ENCODE peak calls at places on chromosomes 6 and 20, in nine cellular contexts. O is central memory CD4-positive, alpha-beta T cell; U is T-helper 1 cell; R is SW 1271; F is HS-5; P is stimulated activated CD4-positive, alpha-beta T cell treated with anti-CD3 and anti-CD28 coated beads, TNF-alpha, amount 100 ng/mL, for 1 hour; J is amniotic stem cell; T is fibroblast of the aortic adventitia; D is globus pallidus. N is an unnamed sample.

GRCh38 chr6:110484321-110484720 is 7.9 kb upstream of the SLC22A16 start:
- DNase-seq in O (no peak), U (no peak), R (no peak), F (no peak), P (no peak), J (no peak), T (peak), D (no peak), N (peak)

GRCh38 chr6:84274856-84275255 is 47.4 kb upstream of the CEP162 start:
- DNase-seq in O (no peak), U (no peak), R (no peak), F (no peak), P (no peak), J (no peak), T (no peak), D (no peak), N (no peak)

GRCh38 chr20:38673731-38674177 is 50.5 kb upstream of the SLC32A1 start:
- DNase-seq in O (no peak), U (no peak), R (peak), F (no peak), P (no peak), J (no peak), T (no peak), D (no peak), N (peak)

GRCh38 chr6:33215281-33215680 is 7.0 kb downstream of the RING1 start:
- DNase-seq in O (no peak), U (no peak), R (no peak), F (no peak), P (no peak), J (no peak), T (no peak), D (no peak), N (no peak)

GRCh38 chr6:155412335-155412734 is 43.3 kb downstream of the NOX3 start:
- DNase-seq in O (no peak), U (no peak), R (no peak), F (no peak), P (no peak), J (no peak), T (peak), D (no peak), N (no peak)

GRCh38 chr6:158049055-158050028 is 67.7 kb downstream of the SYNJ2 start:
- DNase-seq in O (no peak), U (no peak), R (no peak), F (no peak), P (no peak), J (no peak), T (no peak), D (no peak), N (peak)

GRCh38 chr20:61185841-61186601 is 66.0 kb upstream of the CDH4 start:
- DNase-seq in O (no peak), U (no peak), R (peak), F (peak), P (no peak), J (peak), T (peak), D (no peak), N (peak)

GRCh38 chr20:39670987-39671386 is 708.8 kb downstream of the DHX35 start:
- DNase-seq in O (no peak), U (no peak), R (no peak), F (no peak), P (no peak), J (no peak), T (no peak), D (no peak), N (no peak)

GRCh38 chr6:39887692-39888450 is 46.4 kb downstream of the MOCS1 start:
- DNase-seq in O (no peak), U (no peak), R (no peak), F (peak), P (no peak), J (peak), T (peak), D (peak), N (peak)

GRCh38 chr20:48986899-48987298 is 59.2 kb upstream of the CSE1L start:
- DNase-seq in O (no peak), U (no peak), R (no peak), F (no peak), P (no peak), J (no peak), T (no peak), D (peak), N (no peak)

GRCh38 chr20:49659096-49659495 is 54.6 kb downstream of the B4GALT5 start:
- DNase-seq in O (no peak), U (no peak), R (no peak), F (no peak), P (no peak), J (no peak), T (no peak), D (no peak), N (no peak)

GRCh38 chr6:142381845-142382378 is 80.1 kb downstream of the ADGRG6 start:
- DNase-seq in O (no peak), U (no peak), R (no peak), F (no peak), P (no peak), J (no peak), T (no peak), D (no peak), N (no peak)

GRCh38 chr6:33144373-33144772 is 47.9 kb downstream of the COL11A2 start:
- DNase-seq in O (no peak), U (no peak), R (no peak), F (no peak), P (no peak), J (no peak), T (no peak), D (peak), N (peak)

GRCh38 chr6:128275030-128275429 is 245.4 kb downstream of the PTPRK start:
- DNase-seq in O (no peak), U (peak), R (no peak), F (peak), P (no peak), J (no peak), T (peak), D (no peak), N (peak)

GRCh38 chr20:57611605-57612311 is 8.5 kb downstream of the ZBP1 start:
- DNase-seq in O (no peak), U (no peak), R (no peak), F (no peak), P (no peak), J (no peak), T (no peak), D (peak), N (no peak)

GRCh38 chr6:163170294-163170883 is 244.1 kb upstream of the QKI start:
- DNase-seq in O (no peak), U (no peak), R (no peak), F (no peak), P (no peak), J (no peak), T (no peak), D (no peak), N (no peak)

GRCh38 chr6:17588011-17588410 is 12.1 kb upstream of the FAM8A1 start:
- DNase-seq in O (no peak), U (no peak), R (no peak), F (no peak), P (no peak), J (no peak), T (no peak), D (no peak), N (no peak)

GRCh38 chr20:37342231-37343177 is 3.4 kb upstream of the SRC start:
- DNase-seq in O (no peak), U (no peak), R (no peak), F (no peak), P (no peak), J (no peak), T (no peak), D (no peak), N (no peak)

GRCh38 chr20:17730069-17730468 is 30.3 kb downstream of the BANF2 start:
- DNase-seq in O (no peak), U (no peak), R (no peak), F (no peak), P (no peak), J (no peak), T (no peak), D (no peak), N (no peak)

GRCh38 chr6:444653-445275 is 53.2 kb downstream of the IRF4 start:
- DNase-seq in O (peak), U (peak), R (no peak), F (no peak), P (no peak), J (no peak), T (no peak), D (no peak), N (no peak)

GRCh38 chr6:79694623-79695311 is 63.6 kb downstream of the SH3BGRL2 start:
- DNase-seq in O (no peak), U (no peak), R (no peak), F (no peak), P (no peak), J (no peak), T (peak), D (no peak), N (peak)

GRCh38 chr6:80321011-80321410 is 214.5 kb downstream of the BCKDHB start:
- DNase-seq in O (no peak), U (no peak), R (no peak), F (no peak), P (no peak), J (no peak), T (no peak), D (no peak), N (no peak)

GRCh38 chr6:40536442-40536841 is 50.7 kb downstream of the LRFN2 start:
- DNase-seq in O (no peak), U (no peak), R (no peak), F (no peak), P (no peak), J (no peak), T (no peak), D (no peak), N (no peak)

GRCh38 chr6:45595010-45595851 is 217.5 kb upstream of the SUPT3H start:
- DNase-seq in O (no peak), U (peak), R (no peak), F (no peak), P (no peak), J (no peak), T (no peak), D (no peak), N (no peak)

GRCh38 chr6:14252271-14252850 is 134.8 kb downstream of the CD83 start:
- DNase-seq in O (no peak), U (no peak), R (no peak), F (no peak), P (no peak), J (no peak), T (no peak), D (no peak), N (no peak)

GRCh38 chr6:106757267-106757666 is 127.9 kb downstream of the QRSL1 start:
- DNase-seq in O (no peak), U (no peak), R (no peak), F (no peak), P (no peak), J (no peak), T (no peak), D (no peak), N (peak)

GRCh38 chr20:3238616-3239025 is 369 bp downstream of the SLC4A11 start:
- DNase-seq in O (peak), U (peak), R (no peak), F (no peak), P (no peak), J (no peak), T (peak), D (no peak), N (peak)

GRCh38 chr20:44414808-44415207 is 59.3 kb downstream of the HNF4A start:
- DNase-seq in O (no peak), U (no peak), R (no peak), F (no peak), P (no peak), J (no peak), T (no peak), D (no peak), N (no peak)

GRCh38 chr6:37182736-37183590 is 13.0 kb downstream of the PIM1 start:
- DNase-seq in O (peak), U (peak), R (no peak), F (no peak), P (peak), J (no peak), T (no peak), D (peak), N (no peak)